ENCODE peak calls at places on chromosomes 2 and 18, in eight cellular contexts. S is IMR-90; J is CD4-positive, alpha-beta T cell; T is Calu3; K is RWPE2; B is RCC 7860; G is stimulated activated CD8-positive, alpha-beta memory T cell treated with anti-CD3 and anti-CD28 coated beads, Interleukin-15, amount 100 ng/mL, for 1 hour; L is stromal cell of bone marrow. Q is an unnamed sample.

GRCh38 chr2:181985632-181986205 is at the start of gene PPP1R1C:
- DNase-seq in S (no peak), K (no peak), G (no peak), T (no peak), L (no peak), B (no peak), J (no peak), Q (no peak)

GRCh38 chr2:172079416-172079815 is 5.9 kb upstream of the DLX1 start:
- DNase-seq in K (no peak), G (no peak), B (no peak), L (no peak), J (no peak), S (no peak), T (no peak), Q (no peak)

GRCh38 chr2:15181092-15181745 is 379.9 kb downstream of the NBAS start:
- DNase-seq in K (no peak), J (no peak), G (no peak), B (no peak), S (no peak), L (no peak), T (no peak), Q (no peak)

GRCh38 chr2:152176113-152176714 is 651 bp upstream of the STAM2 start:
- DNase-seq in K (no peak), S (peak), T (no peak), G (no peak), L (no peak), B (no peak), J (no peak), Q (no peak)

GRCh38 chr2:168699834-168700417 is 102.5 kb upstream of the NOSTRIN start:
- DNase-seq in G (no peak), B (no peak), K (no peak), L (peak), T (no peak), S (peak), J (no peak), Q (peak)

GRCh38 chr2:113167115-113167932 is 6.4 kb upstream of the PSD4 start:
- DNase-seq in T (no peak), G (no peak), S (no peak), B (no peak), L (no peak), J (no peak), K (no peak), Q (no peak)

GRCh38 chr18:56402872-56403516 is 235.4 kb downstream of the TXNL1 start:
- DNase-seq in K (no peak), L (peak), B (peak), S (peak), J (no peak), T (no peak), G (no peak), Q (no peak)

GRCh38 chr2:27907547-27907946 is 17.0 kb downstream of the BABAM2 start:
- DNase-seq in L (no peak), B (peak), T (no peak), J (no peak), K (no peak), S (peak), G (no peak), Q (no peak)

GRCh38 chr2:61177727-61178549 is 15.9 kb downstream of the C2orf74 start:
- DNase-seq in S (peak), B (no peak), G (no peak), L (no peak), K (no peak), T (peak), J (peak), Q (no peak)

GRCh38 chr2:11873766-11874165 is 127.3 kb downstream of the LPIN1 start:
- DNase-seq in B (no peak), G (no peak), K (no peak), J (no peak), S (peak), T (no peak), L (no peak), Q (no peak)

GRCh38 chr2:170829016-170829415 is 12.3 kb downstream of the GAD1 start:
- DNase-seq in G (no peak), B (no peak), J (no peak), T (no peak), S (no peak), K (no peak), L (no peak), Q (no peak)

GRCh38 chr18:46431522-46432171 is 225.4 kb downstream of the LOXHD1 start:
- DNase-seq in K (no peak), T (no peak), J (no peak), G (no peak), B (no peak), L (no peak), S (no peak), Q (no peak)

GRCh38 chr2:128401680-128402079 is 83.0 kb upstream of the HS6ST1 start:
- DNase-seq in T (no peak), K (no peak), J (no peak), B (no peak), L (no peak), S (no peak), G (no peak), Q (no peak)

GRCh38 chr2:134232461-134232860 is 21.4 kb upstream of the MGAT5 start:
- DNase-seq in L (no peak), T (no peak), S (no peak), G (no peak), J (no peak), B (peak), K (no peak), Q (no peak)